ENCODE peak calls at places on chromosomes 13 and 19, in nine cellular contexts. L is AG10803; F is kidney; D is H1; Z is activated CD4-positive, alpha-beta T cell treated with anti-CD3 and anti-CD28 coated beads, Interleukin-2, amount 10 ng/mL, durations not matched to agents 7 days and 5 days; I is NCI-H345; T is NCI-H510A; Y is nephron progenitor cell; S is progenitor cell of endocrine pancreas. J is an unnamed sample.

GRCh38 chr19:51351266-51351990 is 9.5 kb upstream of the VSIG10L start:
- DNase-seq in S (no peak), T (no peak), D (no peak), Y (no peak), F (no peak), Z (no peak), I (no peak), L (no peak), J (no peak)

GRCh38 chr19:52638601-52639000 is 446 bp upstream of the ZNF83 start:
- DNase-seq in L (peak; percentile 52), I (no peak), Z (no peak), F (peak; percentile 82), Y (peak; percentile 22), T (no peak), D (no peak), S (no peak), J (no peak)

GRCh38 chr19:47499371-47499770 is 15.4 kb upstream of the KPTN start:
- DNase-seq in F (no peak), Z (no peak), S (no peak), L (no peak), T (no peak), D (no peak), I (no peak), Y (no peak), J (no peak)

GRCh38 chr13:112961457-112962369 is 7.3 kb upstream of the MCF2L start:
- DNase-seq in Y (no peak), T (no peak), S (no peak), I (no peak), L (no peak), F (no peak), D (no peak), Z (no peak), J (no peak)

GRCh38 chr13:98050041-98050466 is 92.8 kb upstream of the FARP1 start:
- DNase-seq in D (no peak), F (no peak), Z (no peak), Y (no peak), I (peak; percentile 37), L (no peak), S (no peak), T (peak; percentile 55), J (no peak)

GRCh38 chr19:35216026-35216832 is 12.3 kb downstream of the FAM187B start:
- DNase-seq in I (no peak), S (no peak), Z (no peak), L (peak; percentile 83), Y (no peak), T (no peak), D (no peak), F (no peak), J (no peak)

GRCh38 chr13:110010433-110011135 is 224.2 kb upstream of the IRS2 start:
- DNase-seq in D (no peak), Z (no peak), F (no peak), T (no peak), S (no peak), Y (no peak), L (no peak), I (peak; percentile 20), J (no peak)

GRCh38 chr13:89783221-89783755 is 1564.2 kb upstream of the MIR17HG start:
- DNase-seq in S (no peak), Y (no peak), T (no peak), Z (no peak), D (no peak), F (peak; percentile 43), I (no peak), L (no peak), J (no peak)

GRCh38 chr19:14563989-14564650 is 7.7 kb downstream of the NDUFB7 start:
- DNase-seq in Z (peak; percentile 62), D (peak; percentile 83), F (no peak), Y (peak; percentile 48), L (no peak), S (no peak), T (no peak), I (no peak), J (no peak)

GRCh38 chr19:33064778-33065550 is at the start of gene RHPN2:
- DNase-seq in F (peak; percentile 91), S (peak; percentile 58), I (peak; percentile 87), T (peak; percentile 60), D (no peak), Y (peak; percentile 80), L (peak; percentile 62), Z (peak; percentile 48), J (no peak)

GRCh38 chr19:33052352-33052972 is 12.2 kb downstream of the RHPN2 start:
- DNase-seq in Z (no peak), T (no peak), I (peak; percentile 57), Y (no peak), S (no peak), F (no peak), D (no peak), L (peak; percentile 49), J (no peak)

GRCh38 chr19:46372901-46373572 is 26.1 kb downstream of the PPP5C start:
- DNase-seq in D (no peak), T (no peak), L (peak; percentile 55), Z (no peak), I (peak; percentile 84), F (peak; percentile 76), S (no peak), Y (no peak), J (peak; percentile 41)

GRCh38 chr19:38545596-38545995 is 72.2 kb downstream of the MAP4K1 start:
- DNase-seq in F (no peak), Z (no peak), T (no peak), L (peak; percentile 47), Y (no peak), D (no peak), S (no peak), I (no peak), J (no peak)

GRCh38 chr19:32131037-32131436 is 214.4 kb upstream of the ZNF507 start:
- DNase-seq in S (no peak), F (no peak), I (no peak), D (no peak), L (no peak), T (no peak), Y (no peak), Z (no peak), J (no peak)

GRCh38 chr19:47765522-47766358 is 12.8 kb upstream of the SELENOW start:
- DNase-seq in Y (peak; percentile 81), L (peak; percentile 41), I (peak; percentile 19), Z (peak; percentile 54), D (no peak), F (peak; percentile 86), T (no peak), S (peak; percentile 66), J (no peak)

GRCh38 chr19:33532859-33533455 is 11.4 kb upstream of the PEPD start:
- DNase-seq in L (no peak), D (no peak), Y (peak; percentile 18), Z (no peak), T (no peak), F (no peak), S (no peak), I (no peak), J (no peak)

GRCh38 chr13:73715114-73715909 is 418.9 kb downstream of the KLF12 start:
- DNase-seq in L (no peak), T (no peak), F (no peak), D (no peak), Z (peak; percentile 78), S (no peak), I (no peak), Y (no peak), J (no peak)

GRCh38 chr19:46981296-46981695 is 38.3 kb upstream of the NPAS1 start:
- DNase-seq in Y (no peak), L (no peak), I (no peak), T (no peak), D (no peak), F (no peak), Z (no peak), S (no peak), J (no peak)

J was measured in iPS DF 6.9.